ENCODE peak calls at places on chromosomes 5 and 9, in eight cellular contexts. C, M, Q, R, N, X, W and U are unnamed samples.
A peak's percentile ranks its signal among the peaks of the same experiment; 100 is the strongest.

GRCh38 chr9:69314547-69314946 is 10.5 kb upstream of the ENTREP1 start:
- DNase-seq in C (no peak), M (no peak), R (no peak), N (no peak), W (no peak), X (no peak), Q (peak; percentile 14), U (no peak)

GRCh38 chr5:171615201-171616001 is 170.2 kb upstream of the SMIM23 start:
- DNase-seq in R (peak; percentile 33), N (no peak), X (peak; percentile 42), W (no peak), M (peak; percentile 81), Q (peak; percentile 53), C (no peak), U (peak; percentile 18)

GRCh38 chr5:134545070-134545868 is 19.8 kb downstream of the JADE2 start:
- DNase-seq in N (no peak), X (no peak), C (no peak), R (no peak), Q (no peak), W (peak; percentile 50), M (peak; percentile 69), U (no peak)

GRCh38 chr5:84618262-84618661 is 233.6 kb upstream of the EDIL3 start:
- DNase-seq in R (no peak), M (no peak), C (no peak), X (no peak), N (no peak), W (no peak), Q (no peak), U (no peak)

GRCh38 chr9:19769213-19769612 is 19.6 kb downstream of the SLC24A2 start:
- DNase-seq in C (no peak), R (no peak), W (no peak), N (no peak), X (no peak), M (no peak), Q (no peak), U (no peak)

GRCh38 chr9:3177362-3177761 is 333.5 kb upstream of the PUM3 start:
- DNase-seq in M (no peak), W (peak; percentile 52), Q (no peak), X (no peak), R (no peak), N (no peak), C (no peak), U (no peak)

GRCh38 chr9:119453490-119453911 is 84.3 kb upstream of the BRINP1 start:
- DNase-seq in N (no peak), Q (no peak), C (no peak), R (no peak), X (no peak), M (no peak), W (no peak), U (no peak)

GRCh38 chr5:88674262-88675158 is 208.5 kb downstream of the MEF2C start:
- DNase-seq in Q (no peak), R (no peak), M (peak; percentile 66), W (no peak), N (no peak), X (no peak), C (peak; percentile 51), U (peak; percentile 90)

GRCh38 chr9:112925058-112925641 is 34.5 kb upstream of the SLC46A2 start:
- DNase-seq in N (no peak), W (no peak), Q (peak; percentile 63), X (no peak), M (no peak), R (no peak), C (no peak), U (peak; percentile 73)

GRCh38 chr9:127598839-127599549 is 13.1 kb upstream of the STXBP1 start:
- DNase-seq in X (no peak), Q (no peak), C (no peak), R (no peak), W (no peak), N (no peak), M (no peak), U (peak; percentile 40)

GRCh38 chr9:132789706-132790105 is 88.4 kb downstream of the AK8 start:
- DNase-seq in R (no peak), Q (no peak), C (no peak), X (no peak), W (peak; percentile 8), N (no peak), M (no peak), U (no peak)

GRCh38 chr5:172282277-172283019 is 1.1 kb downstream of the UBTD2 start:
- DNase-seq in R (no peak), C (no peak), Q (peak; percentile 91), M (no peak), W (no peak), X (no peak), N (no peak), U (no peak)

GRCh38 chr5:68047035-68047434 is 168.5 kb upstream of the PIK3R1 start:
- DNase-seq in X (no peak), C (no peak), W (no peak), R (no peak), M (no peak), Q (no peak), N (no peak), U (no peak)

GRCh38 chr5:124910354-124911016 is 164.0 kb upstream of the ZNF608 start:
- DNase-seq in N (no peak), M (no peak), Q (no peak), W (no peak), C (no peak), X (no peak), R (no peak), U (no peak)

GRCh38 chr5:124908603-124909451 is 162.4 kb upstream of the ZNF608 start:
- DNase-seq in N (no peak), R (no peak), Q (no peak), W (no peak), M (no peak), X (no peak), C (peak; percentile 62), U (no peak)

GRCh38 chr5:124912653-124913328 is 166.4 kb upstream of the ZNF608 start:
- DNase-seq in X (no peak), M (no peak), Q (no peak), W (no peak), R (no peak), C (no peak), N (no peak), U (no peak)

GRCh38 chr5:124907098-124907644 is 160.7 kb upstream of the ZNF608 start:
- DNase-seq in C (no peak), X (no peak), Q (no peak), N (no peak), W (no peak), M (no peak), R (no peak), U (no peak)

DNA sequence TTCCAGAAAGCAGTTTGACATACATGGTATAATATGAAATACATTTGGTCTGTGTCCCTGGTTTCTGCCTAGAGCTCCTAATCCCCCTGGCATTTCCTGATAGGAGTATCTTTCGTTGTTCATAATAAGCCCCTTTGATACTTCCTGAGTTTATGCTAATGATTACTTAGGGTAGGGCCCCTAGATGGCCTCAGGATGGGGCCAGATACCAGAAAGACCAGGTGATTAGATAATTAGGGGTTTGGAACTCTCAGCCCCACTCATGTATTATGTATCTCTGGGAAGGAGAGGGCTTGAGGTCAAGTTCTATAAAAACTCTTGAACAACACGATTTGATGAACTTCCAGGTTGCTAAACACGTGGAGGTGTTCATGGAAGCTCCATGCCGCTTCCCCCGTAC is 163.3 kb upstream of the ZNF608 start:
- DNase-seq in Q (no peak), X (no peak), W (no peak), M (no peak), C (no peak), N (no peak), R (no peak), U (no peak)
- H3K4me1 ChIP-seq in Q (peaks cover 6% of the 10 kb centered on the region), X (peaks cover 14% of the 10 kb centered on the region), W (peaks cover 7% of the 10 kb centered on the region), M (peaks cover 37% of the 10 kb centered on the region), C (peaks cover 39% of the 10 kb centered on the region), N (peaks cover 28% of the 10 kb centered on the region), R (peaks cover 43% of the 10 kb centered on the region), U (peaks cover 13% of the 10 kb centered on the region)

GRCh38 chr5:143126121-143127019 is 277.1 kb downstream of the NR3C1 start:
- DNase-seq in X (no peak), Q (no peak), N (no peak), R (no peak), M (no peak), C (no peak), W (no peak), U (no peak)
- H3K4me1 ChIP-seq in X (no peaks in the 10 kb centered on the region), Q (peaks cover 9% of the 10 kb centered on the region), N (peaks cover 29% of the 10 kb centered on the region), R (peaks cover 4% of the 10 kb centered on the region), M (peaks cover 12% of the 10 kb centered on the region), C (peaks cover 9% of the 10 kb centered on the region), W (peaks cover 5% of the 10 kb centered on the region), U (peaks cover 44% of the 10 kb centered on the region)

GRCh38 chr5:93191426-93191825 is 389.6 kb downstream of the NR2F1-AS1 start:
- DNase-seq in N (no peak), R (no peak), Q (peak; percentile 53), W (no peak), X (no peak), C (no peak), M (no peak), U (no peak)

GRCh38 chr5:93192683-93193082 is 388.3 kb downstream of the NR2F1-AS1 start:
- DNase-seq in M (no peak), R (no peak), Q (peak; percentile 23), W (no peak), C (no peak), N (no peak), X (no peak), U (no peak)

GRCh38 chr5:93189707-93190120 is 391.3 kb downstream of the NR2F1-AS1 start:
- DNase-seq in W (no peak), N (no peak), Q (peak; percentile 97), C (no peak), X (peak; percentile 51), M (no peak), R (no peak), U (peak; percentile 56)

GRCh38 chr5:93192107-93192506 is 388.9 kb downstream of the NR2F1-AS1 start:
- DNase-seq in X (no peak), C (no peak), M (no peak), R (no peak), Q (peak; percentile 93), W (no peak), N (no peak), U (peak; percentile 77)

GRCh38 chr5:93191016-93191415 is 390.0 kb downstream of the NR2F1-AS1 start:
- DNase-seq in N (no peak), X (no peak), W (no peak), M (no peak), C (no peak), Q (no peak), R (no peak), U (no peak)
- H3K4me1 ChIP-seq in N (no peaks in the 10 kb centered on the region), X (peaks cover 61% of the 10 kb centered on the region), W (no peaks in the 10 kb centered on the region), M (no peaks in the 10 kb centered on the region), C (no peaks in the 10 kb centered on the region), Q (peaks cover 61% of the 10 kb centered on the region), R (no peaks in the 10 kb centered on the region), U (peaks cover 48% of the 10 kb centered on the region)

GRCh38 chr9:36146666-36147065 is 10.1 kb downstream of the GLIPR2 start:
- DNase-seq in M (no peak), R (no peak), C (no peak), X (no peak), N (no peak), W (no peak), Q (no peak), U (no peak)

GRCh38 chr9:36144322-36145206 is 8.0 kb downstream of the GLIPR2 start:
- DNase-seq in M (no peak), W (no peak), R (no peak), Q (no peak), X (no peak), N (no peak), C (peak; percentile 21), U (no peak)

GRCh38 chr9:36147441-36148175 is 11.1 kb downstream of the GLIPR2 start:
- DNase-seq in C (no peak), N (no peak), W (no peak), X (no peak), R (no peak), Q (no peak), M (no peak), U (no peak)

GRCh38 chr9:36148652-36149051 is 12.1 kb downstream of the GLIPR2 start:
- DNase-seq in Q (peak; percentile 92), M (peak; percentile 92), N (peak; percentile 97), C (peak; percentile 73), W (peak; percentile 86), R (peak; percentile 77), X (peak; percentile 92), U (peak; percentile 96)

GRCh38 chr9:36145970-36146369 is 9.4 kb downstream of the GLIPR2 start:
- DNase-seq in X (no peak), W (no peak), M (no peak), C (peak; percentile 2), Q (no peak), R (no peak), N (no peak), U (no peak)
- H3K4me1 ChIP-seq in X (peaks cover 16% of the 10 kb centered on the region), W (peaks cover 19% of the 10 kb centered on the region), M (peaks cover 82% of the 10 kb centered on the region), C (peaks cover 72% of the 10 kb centered on the region), Q (peaks cover 20% of the 10 kb centered on the region), R (peaks cover 7% of the 10 kb centered on the region), N (peaks cover 50% of the 10 kb centered on the region), U (peaks cover 23% of the 10 kb centered on the region)